ENCODE peak calls at places on chromosomes 4 and X, in seven cellular contexts. S, R, I, U, E, M and W are unnamed samples.

GRCh38 chrX:30576881-30577280 is 685 bp downstream of the TASL start:
- DNase-seq in U (no peak), M (no peak), R (no peak), E (no peak), I (no peak), S (no peak), W (no peak)

GRCh38 chr4:84952004-84952403 is 14.5 kb downstream of the WDFY3 start:
- DNase-seq in E (no peak), S (peak), I (peak), U (peak), R (no peak), M (no peak), W (no peak)

GRCh38 chrX:72540318-72540717 is 32.3 kb downstream of the HDAC8 start:
- DNase-seq in S (peak), U (peak), R (no peak), I (peak), M (no peak), E (no peak), W (peak)

GRCh38 chr4:109699553-109700225 is 3.6 kb downstream of the CASP6 start:
- DNase-seq in S (no peak), R (no peak), M (no peak), I (no peak), E (no peak), U (no peak), W (no peak)

GRCh38 chr4:92305148-92305877 is 1.5 kb downstream of the GRID2 start:
- DNase-seq in S (peak), M (no peak), U (peak), R (no peak), I (peak), E (no peak), W (peak)

GRCh38 chr4:116180056-116180690 is 905.2 kb downstream of the TRAM1L1 start:
- DNase-seq in E (no peak), R (no peak), I (peak), U (peak), S (no peak), M (no peak), W (no peak)

GRCh38 chrX:152823657-152824056 is 6.9 kb downstream of the CETN2 start:
- DNase-seq in E (no peak), R (no peak), S (no peak), U (no peak), I (no peak), M (no peak), W (no peak)

GRCh38 chr4:81528979-81529378 is 57.3 kb upstream of the RASGEF1B start:
- DNase-seq in I (no peak), R (no peak), M (no peak), S (no peak), U (no peak), E (no peak), W (no peak)

GRCh38 chr4:3816256-3816825 is 50.2 kb downstream of the ADRA2C start:
- DNase-seq in R (no peak), S (no peak), U (no peak), M (no peak), I (no peak), E (no peak), W (no peak)